ENCODE peak calls at places on chromosomes 4 and X, in four cellular contexts. N is breast epithelium, I is H9, B is cardiac muscle cell. C is an unnamed sample.
A peak's percentile ranks its signal among the peaks of the same experiment; 100 is the strongest.

GRCh38 chrX:68511255-68511654 is 12.4 kb downstream of the YIPF6 start:
- DNase-seq in B (peak; percentile 51), I (no peak), N (no peak), C (no peak)

GRCh38 chr4:118282692-118283091 is 70.1 kb downstream of the PRSS12 start:
- DNase-seq in B (no peak), N (no peak), I (no peak), C (no peak)

GRCh38 chr4:64158648-64159326 is 250.5 kb downstream of the TECRL start:
- DNase-seq in N (no peak), B (peak; percentile 78), I (peak; percentile 53), C (peak; percentile 56)

GRCh38 chrX:130714665-130715064 is 188.3 kb downstream of the ENOX2 start:
- DNase-seq in N (no peak), I (no peak), B (no peak), C (no peak)

GRCh38 chrX:150229030-150229429 is 134.1 kb upstream of the MAMLD1 start:
- DNase-seq in I (no peak), N (no peak), B (no peak), C (no peak)

GRCh38 chr4:53100801-53101581 is 238.9 kb downstream of the RASL11B start:
- DNase-seq in N (no peak), B (no peak), I (no peak), C (no peak)

GRCh38 chr4:123624959-123625358 is 228.4 kb downstream of the SPRY1 start:
- DNase-seq in N (no peak), I (no peak), B (no peak), C (no peak)

GRCh38 chr4:23648846-23649596 is 240.8 kb downstream of the PPARGC1A start:
- DNase-seq in I (no peak), N (no peak), B (no peak), C (no peak)

GRCh38 chr4:156321203-156321602 is 367.5 kb upstream of the CTSO start:
- DNase-seq in N (no peak), I (no peak), B (no peak), C (no peak)

GRCh38 chr4:14513471-14513870 is 488.8 kb upstream of the CPEB2 start:
- DNase-seq in N (no peak), B (no peak), I (no peak), C (no peak)

GRCh38 chrX:39984191-39984956 is 113.4 kb downstream of the BCOR start:
- DNase-seq in I (no peak), N (no peak), B (no peak), C (peak; percentile 41)

GRCh38 chrX:39855748-39856129 is 242.0 kb downstream of the BCOR start:
- DNase-seq in I (peak; percentile 76), N (no peak), B (no peak), C (no peak)

GRCh38 chr4:113050361-113050760 is 908 bp downstream of the ANK2 start:
- DNase-seq in N (no peak), B (no peak), I (no peak), C (no peak)

GRCh38 chr4:83599183-83599582 is 63.3 kb downstream of the GPAT3 start:
- DNase-seq in I (no peak), N (no peak), B (peak; percentile 41), C (no peak)

GRCh38 chr4:158856852-158857251 is 88.0 kb downstream of the FNIP2 start:
- DNase-seq in N (no peak), B (peak; percentile 20), I (no peak), C (peak; percentile 28)

GRCh38 chr4:74814052-74814451 is 19.7 kb upstream of the BTC start:
- DNase-seq in B (no peak), N (no peak), I (no peak), C (no peak)

GRCh38 chr4:177047851-177048174 is 255.1 kb upstream of the VEGFC start:
- DNase-seq in I (no peak), N (no peak), B (no peak), C (no peak)

GRCh38 chr4:51835854-51836253 is 7.1 kb upstream of the DCUN1D4 start:
- DNase-seq in N (no peak), I (no peak), B (no peak), C (no peak)

DNA sequence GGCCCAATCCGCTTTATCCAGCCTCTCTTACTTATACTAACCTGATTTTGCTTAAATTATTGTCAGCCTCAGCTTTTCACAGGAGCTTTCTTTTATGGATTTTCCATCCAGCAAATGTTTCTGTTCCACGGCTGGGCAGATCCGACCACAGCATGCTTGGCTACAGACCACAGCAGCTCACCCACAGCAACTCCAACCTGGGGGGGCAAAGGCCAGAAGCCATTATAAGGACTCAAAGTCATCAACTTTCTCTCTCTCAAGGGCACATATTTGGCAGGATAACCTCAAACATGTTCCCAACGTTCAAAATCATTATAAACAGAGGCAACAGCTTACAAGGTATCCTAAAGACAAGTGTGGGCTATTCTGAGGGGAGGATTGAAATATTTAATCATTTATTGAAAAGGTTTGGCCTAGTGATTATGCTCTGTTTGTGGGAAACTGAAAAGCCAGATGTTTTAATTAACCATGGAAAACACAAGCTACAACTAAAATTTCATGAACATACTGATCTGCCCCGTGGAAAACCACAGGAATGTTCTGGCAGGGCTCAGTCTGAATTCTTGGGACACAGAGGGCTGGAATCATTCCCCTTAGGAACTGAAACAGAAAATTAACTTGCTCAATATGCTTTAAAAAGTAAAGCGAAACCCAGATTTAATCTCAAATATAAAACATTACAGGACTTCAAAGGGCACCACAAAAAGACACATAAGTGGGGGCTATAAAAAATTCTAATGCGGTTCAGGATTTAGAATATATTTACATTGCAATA is 71.2 kb downstream of the APBB2 start:
- DNase-seq in I (no peak), N (no peak), B (no peak), C (no peak)
- H3K4me1 ChIP-seq in I (no peaks in the 10 kb centered on the region), N (peaks cover 14% of the 10 kb centered on the region), B (no peaks in the 10 kb centered on the region), C (peaks cover 39% of the 10 kb centered on the region)

DNA sequence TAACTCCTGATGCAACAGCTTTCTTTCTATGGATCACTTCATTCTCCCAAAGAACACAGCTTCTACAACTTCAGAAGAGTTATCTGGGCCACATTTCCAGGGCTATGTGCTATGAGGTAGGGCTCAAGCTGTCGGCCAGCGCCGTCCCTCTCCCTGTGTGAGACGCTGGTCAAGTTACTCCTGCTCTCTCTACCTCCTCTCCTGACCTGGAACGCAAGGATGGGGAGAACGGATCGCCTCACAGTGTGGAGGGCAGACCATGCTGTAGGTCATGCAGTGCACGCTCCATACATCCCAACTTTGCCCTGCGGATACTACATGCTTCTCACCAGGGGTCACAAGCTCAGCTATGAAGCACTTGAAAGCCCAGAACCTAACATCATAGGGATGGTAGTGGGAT is 42.4 kb downstream of the JAKMIP1 start:
- DNase-seq in N (no peak), B (no peak), I (no peak), C (no peak)
- H3K4me1 ChIP-seq in N (no peaks in the 10 kb centered on the region), B (no peaks in the 10 kb centered on the region), I (peaks cover 12% of the 10 kb centered on the region), C (no peaks in the 10 kb centered on the region)

GRCh38 chr4:174665799-174666198 is 143.5 kb upstream of the HPGD start:
- DNase-seq in B (no peak), I (no peak), N (no peak), C (no peak)

GRCh38 chr4:174674305-174674840 is 152.1 kb upstream of the HPGD start:
- DNase-seq in I (no peak), B (no peak), N (no peak), C (no peak)

GRCh38 chr4:174672276-174672675 is 150.0 kb upstream of the HPGD start:
- DNase-seq in B (no peak), I (no peak), N (no peak), C (no peak)

DNA sequence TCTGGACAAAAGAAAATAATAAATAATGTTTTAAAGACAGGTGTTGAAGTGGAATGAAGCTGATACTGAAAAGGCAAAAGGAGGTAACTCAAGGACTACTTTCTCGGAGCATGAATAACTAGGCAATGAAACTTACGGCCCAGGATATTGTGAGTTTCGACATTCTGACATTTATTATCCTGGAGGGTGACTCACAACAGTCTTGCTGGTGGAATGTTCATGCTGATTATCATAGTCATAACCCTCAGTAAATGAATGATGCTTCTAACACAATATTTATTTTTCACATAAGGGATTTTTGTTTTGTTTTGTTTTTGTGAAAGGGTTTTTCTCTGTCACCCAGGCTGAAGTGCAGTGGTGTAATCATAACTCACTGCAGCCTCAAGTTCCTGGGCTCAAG is 147.0 kb upstream of the HPGD start:
- DNase-seq in I (no peak), N (no peak), B (no peak), C (peak; percentile 19)
- H3K4me1 ChIP-seq in I (no peaks in the 10 kb centered on the region), N (no peaks in the 10 kb centered on the region), B (no peaks in the 10 kb centered on the region), C (peaks cover 22% of the 10 kb centered on the region)

GRCh38 chr4:145540235-145540634 is 58.6 kb downstream of the SMAD1 start:
- DNase-seq in B (no peak), N (no peak), I (no peak), C (no peak)
- H3K4me1 ChIP-seq in B (peaks cover 6% of the 10 kb centered on the region), N (peaks cover 3% of the 10 kb centered on the region), I (no peaks in the 10 kb centered on the region), C (no peaks in the 10 kb centered on the region)

DNA sequence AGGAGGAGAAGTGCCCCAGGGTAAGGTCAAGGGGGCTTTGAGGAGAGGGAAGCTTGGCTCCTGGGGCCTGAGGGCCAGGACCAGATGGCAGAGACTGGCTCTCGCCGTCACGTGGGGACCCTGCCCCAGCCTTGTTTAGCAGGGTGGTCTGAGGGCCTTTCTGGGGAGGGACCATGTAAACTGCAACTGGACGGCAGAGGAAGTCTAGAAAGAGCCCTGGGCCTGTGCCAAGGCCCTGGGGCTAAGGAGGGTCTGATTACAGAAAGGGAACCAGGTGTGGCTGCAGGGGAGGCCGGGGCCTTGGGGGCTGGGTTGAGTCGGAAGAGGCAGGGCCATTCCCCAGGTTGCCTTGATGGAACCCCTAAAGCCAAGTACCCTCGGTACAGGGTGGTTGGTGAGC is 1.8 kb upstream of the HGFAC start:
- DNase-seq in N (no peak), B (no peak), I (no peak), C (no peak)
- H3K4me1 ChIP-seq in N (peaks cover 2% of the 10 kb centered on the region), B (no peaks in the 10 kb centered on the region), I (no peaks in the 10 kb centered on the region), C (peaks cover 19% of the 10 kb centered on the region)

GRCh38 chr4:78562687-78563086 is 11.1 kb downstream of the ANXA3 start:
- DNase-seq in N (no peak), I (no peak), B (no peak), C (no peak)

GRCh38 chr4:78558421-78558820 is 6.9 kb downstream of the ANXA3 start:
- DNase-seq in B (no peak), I (no peak), N (no peak), C (no peak)

GRCh38 chr4:78557841-78558240 is 6.3 kb downstream of the ANXA3 start:
- DNase-seq in I (no peak), N (no peak), B (no peak), C (no peak)

GRCh38 chr4:78561677-78562076 is 10.1 kb downstream of the ANXA3 start:
- DNase-seq in I (no peak), N (no peak), B (no peak), C (no peak)

DNA sequence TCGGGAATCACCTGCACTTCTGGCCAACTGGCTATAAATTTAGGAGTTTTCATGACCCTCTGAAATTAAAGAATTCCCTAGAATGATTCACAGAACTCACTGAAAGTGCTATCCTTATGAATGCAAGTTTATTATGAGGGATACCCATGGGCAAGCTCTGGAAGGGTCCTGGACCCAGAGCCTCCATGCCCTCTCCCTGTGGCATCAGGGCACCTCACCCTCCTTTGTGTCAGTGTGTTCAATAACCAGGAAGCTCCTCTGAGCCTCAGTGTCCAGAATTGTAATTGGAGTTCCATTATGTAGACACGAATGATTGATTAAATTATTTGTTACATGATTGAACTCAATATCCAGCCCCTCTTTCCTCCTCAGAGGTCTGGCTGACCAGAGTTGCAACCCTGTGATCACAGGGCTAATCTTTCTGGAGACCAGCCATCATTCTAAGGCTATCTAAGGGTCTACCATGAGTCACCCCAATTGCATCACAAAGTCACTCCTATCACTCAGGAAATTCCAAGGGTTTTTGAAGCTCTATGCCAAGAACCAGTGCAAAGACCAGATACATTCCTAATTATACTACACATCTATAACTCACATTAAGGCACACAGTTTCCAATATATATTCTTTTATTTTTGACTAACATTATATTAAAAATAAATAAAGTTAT is 8.9 kb downstream of the ANXA3 start:
- DNase-seq in N (no peak), I (no peak), B (no peak), C (peak; percentile 40)
- H3K4me1 ChIP-seq in N (no peaks in the 10 kb centered on the region), I (peaks cover 14% of the 10 kb centered on the region), B (no peaks in the 10 kb centered on the region), C (peaks cover 98% of the 10 kb centered on the region)